ENCODE peak calls at places on chromosomes 5 and 9, in four cellular contexts. One of them, this sample, is unnamed.

GRCh38 chr5:43073597-43074546 is 33.8 kb upstream of the ANXA2R start:
- DNase-seq in AG10803: peak; percentile 46
- DNase-seq in heart left ventricle: no peak
- DNase-seq in cardiac muscle cell: peak; percentile 60
- DNase-seq in this sample: no peak

GRCh38 chr9:137818286-137818685 is 59.3 kb upstream of the CACNA1B start:
- DNase-seq in heart left ventricle: no peak
- DNase-seq in cardiac muscle cell: no peak
- DNase-seq in AG10803: no peak
- DNase-seq in this sample: no peak

GRCh38 chr9:89564257-89564878 is 40.4 kb upstream of the GADD45G start:
- DNase-seq in heart left ventricle: no peak
- DNase-seq in AG10803: no peak
- DNase-seq in cardiac muscle cell: peak; percentile 32
- DNase-seq in this sample: no peak

GRCh38 chr9:124040935-124041816 is 29.6 kb downstream of the LHX2 start:
- DNase-seq in AG10803: no peak
- DNase-seq in cardiac muscle cell: no peak
- DNase-seq in heart left ventricle: peak; percentile 51
- DNase-seq in this sample: peak; percentile 85

GRCh38 chr5:180605554-180606214 is 14.4 kb upstream of the SCGB3A1 start:
- DNase-seq in AG10803: peak; percentile 43
- DNase-seq in cardiac muscle cell: peak; percentile 68
- DNase-seq in heart left ventricle: no peak
- DNase-seq in this sample: peak; percentile 81

GRCh38 chr9:26175264-26175663 is 497.0 kb upstream of the TUSC1 start:
- DNase-seq in heart left ventricle: no peak
- DNase-seq in AG10803: peak; percentile 96
- DNase-seq in cardiac muscle cell: no peak
- DNase-seq in this sample: no peak

GRCh38 chr5:98425626-98426025 is 347.8 kb upstream of the RGMB start:
- DNase-seq in cardiac muscle cell: no peak
- DNase-seq in AG10803: peak; percentile 48
- DNase-seq in heart left ventricle: no peak
- DNase-seq in this sample: no peak

GRCh38 chr5:116938488-116938887 is 363.9 kb upstream of the SEMA6A start:
- DNase-seq in AG10803: no peak
- DNase-seq in cardiac muscle cell: no peak
- DNase-seq in heart left ventricle: peak; percentile 24
- DNase-seq in this sample: no peak

GRCh38 chr9:136254381-136255165 is 9.0 kb upstream of the QSOX2 start:
- DNase-seq in heart left ventricle: no peak
- DNase-seq in AG10803: no peak
- DNase-seq in cardiac muscle cell: peak; percentile 21
- DNase-seq in this sample: no peak

GRCh38 chr5:163915481-163915961 is 410.1 kb downstream of the MAT2B start:
- DNase-seq in heart left ventricle: no peak
- DNase-seq in cardiac muscle cell: peak; percentile 23
- DNase-seq in AG10803: no peak
- DNase-seq in this sample: no peak

GRCh38 chr9:87119328-87119881 is 172.1 kb upstream of the GAS1 start:
- DNase-seq in cardiac muscle cell: peak; percentile 93
- DNase-seq in heart left ventricle: peak; percentile 55
- DNase-seq in AG10803: peak; percentile 84
- DNase-seq in this sample: no peak

GRCh38 chr9:117672397-117672796 is 31.8 kb upstream of the TLR4 start:
- DNase-seq in heart left ventricle: no peak
- DNase-seq in AG10803: peak; percentile 78
- DNase-seq in cardiac muscle cell: peak; percentile 54
- DNase-seq in this sample: no peak

GRCh38 chr5:175718401-175719108 is 60.7 kb downstream of the HRH2 start:
- DNase-seq in heart left ventricle: peak; percentile 62
- DNase-seq in AG10803: no peak
- DNase-seq in cardiac muscle cell: peak; percentile 43
- DNase-seq in this sample: no peak

GRCh38 chr5:148666353-148666752 is 12.0 kb upstream of the HTR4 start:
- DNase-seq in heart left ventricle: no peak
- DNase-seq in cardiac muscle cell: no peak
- DNase-seq in AG10803: no peak
- DNase-seq in this sample: no peak

GRCh38 chr5:22908129-22908528 is 55.0 kb upstream of the CDH12 start:
- DNase-seq in AG10803: no peak
- DNase-seq in cardiac muscle cell: no peak
- DNase-seq in heart left ventricle: no peak
- DNase-seq in this sample: no peak

GRCh38 chr9:136765041-136765440 is 723 bp upstream of the LCN15 start:
- DNase-seq in cardiac muscle cell: no peak
- DNase-seq in AG10803: no peak
- DNase-seq in heart left ventricle: no peak
- DNase-seq in this sample: no peak

GRCh38 chr5:141567513-141568117 is 51.2 kb downstream of the DIAPH1 start:
- DNase-seq in cardiac muscle cell: peak; percentile 31
- DNase-seq in AG10803: no peak
- DNase-seq in heart left ventricle: no peak
- DNase-seq in this sample: no peak

GRCh38 chr9:17813798-17814197 is 234.9 kb downstream of the SH3GL2 start:
- DNase-seq in cardiac muscle cell: no peak
- DNase-seq in AG10803: no peak
- DNase-seq in heart left ventricle: no peak
- DNase-seq in this sample: no peak

GRCh38 chr9:593809-594208 is 247.7 kb upstream of the DMRT1 start:
- DNase-seq in AG10803: no peak
- DNase-seq in heart left ventricle: peak; percentile 53
- DNase-seq in cardiac muscle cell: no peak
- DNase-seq in this sample: no peak

GRCh38 chr5:115655994-115656393 is 30.2 kb upstream of the TMED7 start:
- DNase-seq in cardiac muscle cell: no peak
- DNase-seq in heart left ventricle: no peak
- DNase-seq in AG10803: no peak
- DNase-seq in this sample: no peak

GRCh38 chr5:150434502-150434901 is 15.0 kb downstream of the RPS14 start:
- DNase-seq in AG10803: peak; percentile 86
- DNase-seq in heart left ventricle: no peak
- DNase-seq in cardiac muscle cell: peak; percentile 76
- DNase-seq in this sample: no peak

GRCh38 chr5:83957188-83957587 is 236.5 kb upstream of the HAPLN1 start:
- DNase-seq in AG10803: no peak
- DNase-seq in heart left ventricle: no peak
- DNase-seq in cardiac muscle cell: no peak
- DNase-seq in this sample: no peak

GRCh38 chr9:137097761-137098462 is 11.1 kb downstream of the MAN1B1 start:
- DNase-seq in heart left ventricle: no peak
- DNase-seq in cardiac muscle cell: no peak
- DNase-seq in AG10803: no peak
- DNase-seq in this sample: no peak

GRCh38 chr9:96450613-96451544 is 910 bp downstream of the HABP4 start:
- DNase-seq in heart left ventricle: peak; percentile 29
- DNase-seq in AG10803: peak; percentile 23
- DNase-seq in cardiac muscle cell: no peak
- DNase-seq in this sample: no peak

GRCh38 chr5:5025774-5026406 is 114.2 kb upstream of the ADAMTS16 start:
- DNase-seq in cardiac muscle cell: no peak
- DNase-seq in heart left ventricle: no peak
- DNase-seq in AG10803: peak; percentile 11
- DNase-seq in this sample: no peak

GRCh38 chr9:88874391-88874790 is 116.9 kb upstream of the S1PR3 start:
- DNase-seq in cardiac muscle cell: no peak
- DNase-seq in AG10803: no peak
- DNase-seq in heart left ventricle: peak; percentile 39
- DNase-seq in this sample: no peak

GRCh38 chr5:95923918-95924559 is 37.6 kb downstream of the ELL2 start:
- DNase-seq in AG10803: no peak
- DNase-seq in heart left ventricle: no peak
- DNase-seq in cardiac muscle cell: no peak
- DNase-seq in this sample: no peak

GRCh38 chr9:18429065-18429464 is 44.9 kb upstream of the ADAMTSL1 start:
- DNase-seq in heart left ventricle: no peak
- DNase-seq in cardiac muscle cell: peak; percentile 76
- DNase-seq in AG10803: peak; percentile 66
- DNase-seq in this sample: no peak

GRCh38 chr5:89351232-89351631 is 468.2 kb upstream of the MEF2C start:
- DNase-seq in heart left ventricle: no peak
- DNase-seq in AG10803: peak; percentile 73
- DNase-seq in cardiac muscle cell: peak; percentile 70
- DNase-seq in this sample: no peak

DNA sequence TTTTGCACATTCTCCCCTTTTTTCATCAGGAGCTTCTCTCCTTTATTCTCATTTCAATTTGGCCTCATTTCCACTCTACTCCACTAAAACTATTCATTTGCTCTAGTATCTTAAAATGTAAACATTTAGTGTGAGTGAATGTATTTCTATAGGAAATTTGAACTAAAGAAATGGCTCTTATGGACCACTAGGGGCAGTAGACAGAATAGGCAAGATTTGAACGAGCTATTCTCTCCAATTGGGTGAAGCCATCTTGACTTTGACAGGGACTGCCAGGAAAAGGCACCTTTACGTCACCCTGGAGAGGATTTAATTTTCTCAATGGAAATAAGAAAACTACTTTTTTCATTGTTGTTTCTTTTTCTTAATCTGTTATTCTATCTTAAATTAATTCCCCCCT is 666.3 kb downstream of the DNAH5 start:
- DNase-seq in heart left ventricle: no peak
- DNase-seq in AG10803: no peak
- DNase-seq in cardiac muscle cell: no peak
- DNase-seq in this sample: no peak
- TF ChIP-seq CTCF in heart left ventricle: no peak
- TF ChIP-seq CTCF in AG10803: peak; percentile 16
- TF ChIP-seq CTCF in cardiac muscle cell: no peak
- TF ChIP-seq CTCF in this sample: no peak

DNA sequence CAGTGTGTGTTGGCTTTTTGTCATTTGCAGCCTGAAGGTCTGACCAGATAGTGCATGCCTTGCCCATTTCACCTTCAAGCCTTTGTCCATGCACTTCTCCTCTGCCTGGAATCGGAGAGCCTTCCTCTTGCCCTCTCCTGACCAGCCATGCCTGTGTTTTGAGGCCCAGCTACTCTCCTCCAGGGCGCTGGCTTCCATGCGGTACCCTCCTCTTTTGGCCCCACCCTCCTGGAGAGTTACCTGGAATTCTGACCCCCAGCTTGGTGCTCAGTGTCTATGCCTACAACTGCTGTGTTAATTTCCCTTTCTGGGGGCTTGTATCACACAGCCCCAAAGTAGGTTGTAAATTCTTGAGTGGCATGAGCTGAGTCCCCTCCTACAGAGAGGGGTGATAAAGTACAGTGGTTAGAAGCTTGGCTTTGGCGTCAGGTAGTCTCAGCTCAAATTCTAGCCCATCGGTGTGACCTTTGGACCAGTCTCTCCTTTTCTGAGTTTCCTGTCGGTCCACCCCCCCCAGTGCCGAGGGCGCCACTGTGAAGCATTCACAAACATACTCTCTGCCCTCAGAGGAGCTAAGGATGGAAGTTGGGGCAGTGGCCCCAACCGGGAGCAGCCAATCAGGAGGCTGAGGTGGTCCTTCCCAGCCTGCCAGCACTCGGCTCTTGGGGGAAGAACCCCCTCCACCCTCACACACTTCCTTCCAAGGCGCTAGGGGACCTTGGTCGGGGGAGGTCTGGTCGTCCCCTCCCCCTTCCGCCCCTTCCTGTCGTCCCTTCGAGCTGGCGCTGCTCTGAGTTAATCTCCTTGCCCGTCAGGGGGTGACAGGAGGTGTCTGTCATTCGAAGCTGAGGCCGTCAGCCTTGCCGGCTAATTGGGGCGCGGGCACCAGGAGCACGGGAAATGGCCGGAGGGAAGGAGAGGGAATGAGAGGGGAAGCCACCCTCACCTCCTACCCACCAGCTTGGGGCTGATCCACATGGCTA is 52.9 kb downstream of the CXXC5 start:
- DNase-seq in heart left ventricle: no peak
- DNase-seq in cardiac muscle cell: no peak
- DNase-seq in AG10803: no peak
- DNase-seq in this sample: no peak
- TF ChIP-seq CTCF in heart left ventricle: no peak
- TF ChIP-seq CTCF in cardiac muscle cell: no peak
- TF ChIP-seq CTCF in AG10803: no peak
- TF ChIP-seq CTCF in this sample: no peak

GRCh38 chr5:10779592-10779991 is 18.6 kb upstream of the DAP start:
- DNase-seq in cardiac muscle cell: no peak
- DNase-seq in heart left ventricle: no peak
- DNase-seq in AG10803: no peak
- DNase-seq in this sample: no peak

GRCh38 chr5:10775646-10776045 is 14.6 kb upstream of the DAP start:
- DNase-seq in AG10803: no peak
- DNase-seq in cardiac muscle cell: no peak
- DNase-seq in heart left ventricle: no peak
- DNase-seq in this sample: no peak
- TF ChIP-seq CTCF in AG10803: no peak
- TF ChIP-seq CTCF in cardiac muscle cell: peak; percentile 7
- TF ChIP-seq CTCF in heart left ventricle: no peak
- TF ChIP-seq CTCF in this sample: peak; percentile 14

GRCh38 chr5:30414078-30414477 is 779.4 kb upstream of the CDH6 start:
- DNase-seq in AG10803: no peak
- DNase-seq in heart left ventricle: no peak
- DNase-seq in cardiac muscle cell: no peak
- DNase-seq in this sample: no peak

DNA sequence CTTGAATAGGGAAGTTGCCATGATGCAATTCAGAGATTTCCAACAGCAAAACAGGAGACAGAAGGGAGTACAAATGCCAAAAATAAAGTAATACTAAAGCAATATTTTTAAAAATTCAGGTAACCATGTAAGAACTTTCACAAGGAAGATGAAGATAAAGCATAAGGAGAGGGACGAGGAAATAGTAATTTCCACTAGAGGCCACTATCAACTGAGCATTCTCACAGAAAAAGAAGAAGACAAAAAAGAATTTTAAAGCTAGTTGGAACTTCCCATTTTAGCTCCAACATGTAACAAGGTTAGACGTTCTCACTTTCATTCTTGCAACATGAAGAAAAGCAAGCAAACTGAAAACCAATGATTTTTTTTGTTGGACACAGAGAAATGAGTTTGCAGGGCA is 779.9 kb upstream of the CDH6 start:
- DNase-seq in heart left ventricle: no peak
- DNase-seq in cardiac muscle cell: no peak
- DNase-seq in AG10803: no peak
- DNase-seq in this sample: no peak
- TF ChIP-seq CTCF in heart left ventricle: no peak
- TF ChIP-seq CTCF in cardiac muscle cell: no peak
- TF ChIP-seq CTCF in AG10803: no peak
- TF ChIP-seq CTCF in this sample: no peak

GRCh38 chr5:57889558-57889957 is 406.9 kb upstream of the ACTBL2 start:
- DNase-seq in AG10803: peak; percentile 91
- DNase-seq in cardiac muscle cell: peak; percentile 75
- DNase-seq in heart left ventricle: no peak
- DNase-seq in this sample: no peak
- TF ChIP-seq CTCF in AG10803: peak; percentile 50
- TF ChIP-seq CTCF in cardiac muscle cell: peak; percentile 34
- TF ChIP-seq CTCF in heart left ventricle: peak; percentile 38
- TF ChIP-seq CTCF in this sample: peak; percentile 27